ENCODE peak calls at places on chromosomes 2 and 18, in ten cellular contexts. M, G, F, Z, X, A, B, T, L and R are unnamed samples.

GRCh38 chr2:54289942-54290702 is 34.1 kb upstream of the TSPYL6 start:
- DNase-seq in Z (no peak), F (no peak), M (no peak), T (no peak), G (no peak), B (no peak), X (no peak), A (no peak), L (no peak), R (no peak)

GRCh38 chr2:100809486-100809885 is 10.5 kb upstream of the NPAS2 start:
- DNase-seq in M (no peak), L (no peak), A (no peak), F (no peak), Z (no peak), G (no peak), T (no peak), X (no peak), B (no peak), R (no peak)

GRCh38 chr2:116456429-116456828 is 1358.1 kb upstream of the DDX18 start:
- DNase-seq in B (no peak), G (no peak), M (no peak), A (no peak), X (no peak), T (no peak), Z (no peak), F (no peak), L (no peak), R (no peak)

GRCh38 chr2:3290655-3291054 is 87.0 kb downstream of the EIPR1 start:
- DNase-seq in G (no peak), T (no peak), L (no peak), X (no peak), Z (no peak), F (no peak), M (no peak), B (no peak), A (no peak), R (no peak)

GRCh38 chr18:26556573-26556972 is 8.2 kb upstream of the KCTD1 start:
- DNase-seq in F (no peak), Z (no peak), G (no peak), T (no peak), X (peak), M (peak), A (no peak), B (no peak), L (no peak), R (no peak)

GRCh38 chr2:184577056-184577455 is 21.3 kb upstream of the ZNF804A start:
- DNase-seq in F (no peak), T (no peak), B (no peak), G (no peak), A (no peak), Z (no peak), M (no peak), X (no peak), L (no peak), R (no peak)

GRCh38 chr2:233247744-233248143 is 3.7 kb upstream of the ATG16L1 start:
- DNase-seq in Z (peak), G (no peak), M (peak), F (peak), A (peak), T (peak), L (peak), X (no peak), B (peak), R (no peak)

GRCh38 chr2:151472966-151473365 is 63.3 kb downstream of the RIF1 start:
- DNase-seq in X (no peak), L (no peak), Z (no peak), A (no peak), T (no peak), M (no peak), B (no peak), G (no peak), F (no peak), R (no peak)

GRCh38 chr2:19574788-19575260 is 216.4 kb upstream of the OSR1 start:
- DNase-seq in X (peak), F (no peak), L (no peak), M (peak), B (peak), Z (no peak), A (no peak), T (no peak), G (peak), R (no peak)

GRCh38 chr2:167212054-167212648 is 323.9 kb downstream of the XIRP2 start:
- DNase-seq in A (peak), G (peak), X (peak), T (peak), M (peak), F (no peak), Z (no peak), L (no peak), B (peak), R (no peak)

GRCh38 chr2:25567406-25567805 is 106.0 kb downstream of the DTNB start:
- DNase-seq in G (peak), T (peak), X (peak), B (peak), Z (no peak), A (no peak), L (no peak), M (peak), F (no peak), R (no peak)

GRCh38 chr2:159147687-159148086 is 138.8 kb downstream of the WDSUB1 start:
- DNase-seq in F (no peak), M (no peak), T (no peak), A (no peak), B (no peak), L (no peak), Z (no peak), G (no peak), X (no peak), R (no peak)

GRCh38 chr2:80643598-80643997 is 339.0 kb upstream of the LRRTM1 start:
- DNase-seq in T (no peak), B (no peak), Z (no peak), M (no peak), X (no peak), G (no peak), L (no peak), A (no peak), F (no peak), R (no peak)

GRCh38 chr2:127226520-127227263 is 6.6 kb upstream of the CYP27C1 start:
- DNase-seq in M (peak), B (peak), T (peak), A (no peak), X (peak), Z (no peak), L (no peak), G (peak), F (no peak), R (no peak)

GRCh38 chr2:45860136-45861106 is 208.9 kb downstream of the PRKCE start:
- DNase-seq in A (no peak), G (peak), X (peak), B (peak), M (peak), F (no peak), Z (no peak), L (no peak), T (peak), R (no peak)

GRCh38 chr18:63979409-63979908 is 9.6 kb downstream of the SERPINB8 start:
- DNase-seq in M (peak), L (peak), A (peak), T (peak), B (peak), X (peak), Z (no peak), G (peak), F (no peak), R (peak)

GRCh38 chr2:83071352-83071751 is 1387.7 kb downstream of the SUCLG1 start:
- DNase-seq in F (no peak), B (no peak), T (no peak), X (no peak), Z (no peak), G (no peak), L (no peak), A (no peak), M (no peak), R (no peak)

GRCh38 chr2:28430377-28430765 is 37.7 kb downstream of the FOSL2 start:
- DNase-seq in L (no peak), Z (no peak), M (no peak), B (no peak), T (no peak), X (no peak), F (no peak), G (no peak), A (no peak), R (no peak)